ENCODE peak calls at places on chromosome 13, in seven cellular contexts. M is NCI-H2081; V is lung microvascular endothelial cell; L is AG04450; E is activated CD8-positive, alpha-beta memory T cell treated with anti-CD3 and anti-CD28 coated beads for 1 hour; R is left ventricle myocardium inferior; N is fibroblast of lung. B is an unnamed sample.

GRCh38 chr13:98476106-98476505 is 100.8 kb downstream of the STK24 start:
- DNase-seq in L (no peak), M (no peak), V (no peak), R (no peak), N (no peak), E (peak; percentile 40), B (no peak)

GRCh38 chr13:57123660-57124059 is 17.1 kb upstream of the PRR20A start:
- DNase-seq in M (peak; percentile 20), R (peak; percentile 24), N (peak; percentile 31), E (no peak), L (no peak), V (no peak), B (no peak)

GRCh38 chr13:21583496-21583895 is 20.5 kb downstream of the MICU2 start:
- DNase-seq in N (peak; percentile 54), M (no peak), R (no peak), L (no peak), V (peak; percentile 93), E (no peak), B (no peak)

GRCh38 chr13:22262328-22262920 is 591.6 kb downstream of the FGF9 start:
- DNase-seq in L (no peak), V (no peak), E (no peak), M (no peak), N (peak; percentile 35), R (no peak), B (no peak)

GRCh38 chr13:103203750-103204330 is 137.6 kb upstream of the SLC10A2 start:
- DNase-seq in V (no peak), N (no peak), M (no peak), E (no peak), L (no peak), R (no peak), B (no peak)

GRCh38 chr13:71814806-71815205 is 52.2 kb downstream of the DACH1 start:
- DNase-seq in V (no peak), E (no peak), L (no peak), M (no peak), R (no peak), N (no peak), B (no peak)

GRCh38 chr13:100880166-100880565 is 205.6 kb upstream of the TMTC4 start:
- DNase-seq in N (no peak), M (no peak), R (no peak), E (no peak), L (no peak), V (no peak), B (no peak)

GRCh38 chr13:50015750-50016149 is 506 bp downstream of the KCNRG start:
- DNase-seq in N (no peak), E (no peak), M (no peak), V (no peak), R (no peak), L (no peak), B (no peak)

GRCh38 chr13:74258951-74259350 is 124.7 kb upstream of the KLF12 start:
- DNase-seq in V (no peak), E (no peak), M (no peak), R (no peak), N (no peak), L (no peak), B (no peak)

GRCh38 chr13:52195052-52195837 is 35.8 kb upstream of the NEK3 start:
- DNase-seq in E (peak; percentile 50), M (no peak), V (peak; percentile 86), N (peak; percentile 84), R (peak; percentile 85), L (peak; percentile 26), B (no peak)

GRCh38 chr13:50085063-50085462 is 69.8 kb downstream of the KCNRG start:
- DNase-seq in L (no peak), V (peak; percentile 68), M (peak; percentile 27), R (no peak), E (no peak), N (peak; percentile 71), B (no peak)

GRCh38 chr13:97715763-97716162 is 237.7 kb upstream of the IPO5 start:
- DNase-seq in M (no peak), V (no peak), N (no peak), R (no peak), L (no peak), E (no peak), B (no peak)